ENCODE peak calls at places on chromosomes 6 and 20, in four cellular contexts. E is HepG2, A is GM12878, Q is K562. D is an unnamed sample.

GRCh38 chr20:20303742-20304141 is 64.2 kb upstream of the INSM1 start:
- DNase-seq in Q (no peak), E (no peak), A (no peak), D (no peak)

GRCh38 chr6:157980288-157981131 is 1.2 kb upstream of the SYNJ2 start:
- DNase-seq in Q (no peak), A (no peak), E (peak; percentile 38), D (no peak)

GRCh38 chr6:6751197-6751596 is 162.7 kb downstream of the LY86 start:
- DNase-seq in Q (no peak), A (no peak), E (no peak), D (no peak)

GRCh38 chr6:109717971-109718370 is 26.9 kb downstream of the FIG4 start:
- DNase-seq in A (no peak), Q (no peak), E (no peak), D (no peak)

GRCh38 chr20:4672948-4673347 is 48.8 kb upstream of the PRND start:
- DNase-seq in A (no peak), Q (no peak), E (no peak), D (no peak)

GRCh38 chr20:60031107-60031506 is 72.9 kb downstream of the CDH26 start:
- DNase-seq in Q (no peak), E (no peak), A (no peak), D (no peak)

GRCh38 chr20:37185681-37186080 is 6.3 kb upstream of the MROH8 start:
- DNase-seq in E (no peak), Q (no peak), A (no peak), D (no peak)

GRCh38 chr6:149012040-149012545 is 265.3 kb downstream of the UST start:
- DNase-seq in E (no peak), A (no peak), Q (no peak), D (peak; percentile 63)

GRCh38 chr6:11779308-11780096 is 899 bp upstream of the ADTRP start:
- DNase-seq in A (no peak), Q (no peak), E (no peak), D (no peak)

GRCh38 chr6:11601776-11602605 is 64.4 kb downstream of the TMEM170B start:
- DNase-seq in A (no peak), Q (no peak), E (no peak), D (no peak)

GRCh38 chr6:23181301-23182110 is 612.1 kb downstream of the HDGFL1 start:
- DNase-seq in E (no peak), Q (no peak), A (no peak), D (no peak)

GRCh38 chr6:152142116-152142515 is 334.6 kb downstream of the ESR1 start:
- DNase-seq in E (no peak), Q (no peak), A (no peak), D (no peak)

GRCh38 chr20:43962518-43962917 is 47.9 kb downstream of the TOX2 start:
- DNase-seq in Q (no peak), E (no peak), A (no peak), D (no peak)

GRCh38 chr20:10171864-10172751 is 46.5 kb upstream of the SNAP25 start:
- DNase-seq in A (no peak), E (no peak), Q (no peak), D (peak; percentile 10)

GRCh38 chr6:107657755-107658461 is 166.2 kb downstream of the SCML4 start:
- DNase-seq in E (no peak), Q (no peak), A (peak; percentile 96), D (no peak)

GRCh38 chr6:141531040-141531439 is 601.7 kb upstream of the GJE1 start:
- DNase-seq in Q (no peak), E (no peak), A (no peak), D (no peak)

GRCh38 chr6:141526985-141527384 is 605.7 kb upstream of the GJE1 start:
- DNase-seq in Q (no peak), A (no peak), E (peak; percentile 78), D (no peak)

GRCh38 chr6:141532211-141532610 is 600.5 kb upstream of the GJE1 start:
- DNase-seq in E (no peak), Q (no peak), A (no peak), D (no peak)
- TF ChIP-seq TARDBP in E (no peak), Q (no peak), A (no peak), D (no peak)

GRCh38 chr6:68296126-68296525 is 339.0 kb upstream of the ADGRB3 start:
- DNase-seq in E (no peak), Q (no peak), A (no peak), D (no peak)
- TF ChIP-seq TARDBP in E (no peak), Q (no peak), A (no peak), D (no peak)

GRCh38 chr6:84013354-84013753 is 20.2 kb upstream of the MRAP2 start:
- DNase-seq in Q (no peak), E (no peak), A (no peak), D (no peak)

GRCh38 chr6:84017709-84018452 is 15.7 kb upstream of the MRAP2 start:
- DNase-seq in A (no peak), E (no peak), Q (no peak), D (no peak)

GRCh38 chr6:84018453-84019061 is 15.0 kb upstream of the MRAP2 start:
- DNase-seq in E (no peak), Q (no peak), A (no peak), D (no peak)

GRCh38 chr6:84016029-84016428 is 17.5 kb upstream of the MRAP2 start:
- DNase-seq in E (no peak), A (no peak), Q (no peak), D (no peak)

GRCh38 chr6:84013931-84014330 is 19.6 kb upstream of the MRAP2 start:
- DNase-seq in E (no peak), A (no peak), Q (no peak), D (peak; percentile 17)
- TF ChIP-seq TARDBP in E (no peak), A (no peak), Q (no peak), D (no peak)

GRCh38 chr6:79082304-79082703 is 4.2 kb upstream of the PHIP start:
- DNase-seq in A (no peak), Q (no peak), E (no peak), D (no peak)

GRCh38 chr6:79089552-79090404 is 11.7 kb upstream of the PHIP start:
- DNase-seq in Q (no peak), E (no peak), A (no peak), D (no peak)

GRCh38 chr6:79079425-79080130 is 1.5 kb upstream of the PHIP start:
- DNase-seq in E (no peak), A (no peak), Q (no peak), D (no peak)

GRCh38 chr6:79084693-79085092 is 6.6 kb upstream of the PHIP start:
- DNase-seq in A (no peak), E (peak; percentile 13), Q (no peak), D (no peak)
- TF ChIP-seq TARDBP in A (no peak), E (no peak), Q (no peak), D (no peak)

DNA sequence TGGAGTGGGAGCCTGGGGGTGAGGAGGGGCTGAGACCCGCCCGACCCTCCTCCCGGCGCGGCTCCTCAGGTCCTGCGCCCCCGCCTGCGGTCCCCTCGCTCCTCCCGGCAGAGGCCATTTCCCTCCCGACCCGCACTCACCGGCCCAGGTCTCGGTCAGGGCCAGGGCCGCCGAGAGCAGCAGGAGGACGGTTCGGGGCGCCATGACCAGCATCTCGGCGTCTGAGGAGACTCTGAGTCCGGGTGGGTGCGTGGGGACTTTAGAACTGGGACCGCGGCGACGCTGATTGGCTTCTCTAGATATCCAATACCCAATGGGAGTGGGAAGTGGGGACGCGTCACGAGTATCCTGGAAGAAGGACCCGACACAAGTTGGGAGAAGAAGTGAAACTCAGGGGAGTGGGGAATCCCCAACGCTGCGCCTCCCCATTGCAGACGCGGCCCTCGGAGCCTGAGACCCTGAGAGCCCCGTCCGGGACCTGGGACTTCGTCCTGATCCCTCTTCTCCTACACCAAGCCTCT is at the start of gene HLA-B:
- DNase-seq in Q (no peak), E (peak; percentile 49), A (peak; percentile 87), D (peak; percentile 86)
- TF ChIP-seq TARDBP in Q (no peak), E (no peak), A (no peak), D (no peak)

DNA sequence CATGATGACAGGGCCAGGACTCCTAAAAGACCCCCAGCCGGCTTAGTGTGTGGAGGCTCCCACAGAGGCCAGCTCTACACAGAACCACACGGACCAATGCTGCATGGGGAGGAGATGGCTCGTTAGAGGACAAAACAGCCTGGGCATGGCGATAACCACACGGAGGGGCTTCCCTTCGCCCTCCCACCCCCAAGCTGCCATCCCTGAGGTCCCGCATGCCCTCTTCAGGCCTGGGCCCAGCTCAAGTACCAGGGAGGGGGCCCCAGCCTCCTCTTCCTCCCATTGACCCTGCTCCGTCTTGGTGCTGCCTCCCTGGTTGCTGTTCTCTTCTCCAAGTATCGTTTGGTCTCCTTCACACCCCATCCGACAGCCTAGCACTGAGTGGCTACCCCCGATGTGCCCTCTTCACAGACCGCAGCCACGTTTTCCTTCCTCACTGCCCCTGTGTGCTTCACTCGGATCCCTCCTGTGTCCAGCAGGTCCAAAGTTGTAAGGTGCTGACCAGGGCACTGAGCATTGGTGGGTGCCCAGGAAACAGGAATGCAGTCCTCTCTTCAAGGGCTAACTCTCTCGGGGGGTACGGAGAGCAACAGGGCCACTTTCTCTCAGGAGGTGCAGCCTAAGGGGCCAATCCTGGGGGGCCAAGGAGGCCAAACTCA is 9.6 kb upstream of the MLN start:
- DNase-seq in A (no peak), E (no peak), Q (no peak), D (no peak)
- TF ChIP-seq TARDBP in A (no peak), E (no peak), Q (no peak), D (no peak)

GRCh38 chr6:36104836-36105235 is 25.5 kb upstream of the MAPK13 start:
- DNase-seq in A (no peak), Q (no peak), E (no peak), D (no peak)
- TF ChIP-seq TARDBP in A (no peak), Q (no peak), E (no peak), D (no peak)

DNA sequence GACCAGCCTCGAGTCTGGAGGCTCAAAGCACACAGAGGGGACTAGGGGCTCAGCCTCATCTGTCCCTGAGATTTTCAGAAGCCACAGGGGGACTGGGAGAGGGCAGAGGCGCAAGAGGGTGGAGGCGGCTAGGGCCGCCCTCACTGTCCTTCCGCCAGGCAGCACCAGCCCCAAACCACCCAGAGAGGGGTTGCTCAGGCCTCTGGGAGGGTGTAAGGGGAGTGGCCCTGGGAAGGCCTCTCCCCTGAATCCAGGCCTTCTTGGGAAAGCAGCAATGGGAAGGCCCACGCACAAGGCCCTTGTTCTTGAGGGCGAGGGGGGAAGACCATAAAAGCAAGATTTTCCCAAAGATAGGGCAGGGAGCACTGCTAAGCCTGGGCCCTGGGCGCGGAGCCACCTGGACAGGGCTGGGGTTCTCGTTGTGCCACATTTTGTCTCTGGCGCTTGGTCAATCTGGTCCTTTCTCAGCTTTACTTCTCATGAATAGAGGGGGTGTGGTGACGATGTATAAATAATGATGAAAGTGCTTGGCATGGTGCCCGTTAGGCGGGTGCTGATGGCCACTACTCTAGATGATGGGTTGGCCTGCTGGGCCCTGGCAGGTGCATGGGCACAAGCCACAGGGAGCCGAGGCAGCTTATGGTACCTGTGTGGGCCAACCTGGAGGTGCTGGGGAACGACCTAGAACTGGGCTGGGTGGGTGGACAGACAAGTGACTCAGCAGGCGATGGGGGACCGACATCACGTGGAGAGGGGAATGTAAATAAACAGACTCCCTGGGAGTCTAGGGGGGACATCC is 4.8 kb downstream of the SAMD10 start:
- DNase-seq in A (no peak), E (no peak), Q (no peak), D (no peak)
- TF ChIP-seq TARDBP in A (no peak), E (no peak), Q (no peak), D (no peak)